ENCODE peak calls at places on chromosomes 2 and 18, in four cellular contexts. G is brain microvascular endothelial cell; U is CD8-positive, alpha-beta T cell; N is heart right ventricle. V is an unnamed sample.

GRCh38 chr2:30282721-30283120 is 51.4 kb downstream of the LBH start:
- DNase-seq in N (no peak), G (no peak), U (no peak), V (no peak)

GRCh38 chr2:45237850-45238542 is 228.7 kb upstream of the SIX2 start:
- DNase-seq in N (no peak), G (peak; percentile 98), U (no peak), V (no peak)

GRCh38 chr2:235279965-235280364 is 213.9 kb upstream of the AGAP1 start:
- DNase-seq in N (no peak), G (no peak), U (no peak), V (no peak)

GRCh38 chr2:134463726-134464076 is 209.8 kb downstream of the MGAT5 start:
- DNase-seq in N (no peak), U (no peak), G (no peak), V (no peak)

GRCh38 chr18:44870631-44871502 is 190.2 kb downstream of the SETBP1 start:
- DNase-seq in G (no peak), U (no peak), N (no peak), V (no peak)

GRCh38 chr2:40178171-40178778 is 273.6 kb downstream of the SLC8A1 start:
- DNase-seq in G (no peak), U (no peak), N (no peak), V (no peak)

GRCh38 chr2:186757009-186757408 is 63.1 kb downstream of the FAM171B start:
- DNase-seq in U (no peak), N (no peak), G (no peak), V (no peak)

GRCh38 chr2:133293544-133294270 is 274.6 kb downstream of the NCKAP5 start:
- DNase-seq in G (peak; percentile 68), U (no peak), N (no peak), V (no peak)

GRCh38 chr2:145601306-145601925 is 1081.5 kb upstream of the ZEB2 start:
- DNase-seq in G (no peak), U (no peak), N (no peak), V (no peak)

GRCh38 chr2:68548396-68548795 is 81.0 kb downstream of the APLF start:
- DNase-seq in U (no peak), N (no peak), G (no peak), V (no peak)

GRCh38 chr2:238875161-238875530 is 27.3 kb downstream of the TWIST2 start:
- DNase-seq in G (no peak), U (no peak), N (no peak), V (no peak)

GRCh38 chr2:3199660-3200345 is 177.8 kb downstream of the EIPR1 start:
- DNase-seq in N (no peak), G (no peak), U (no peak), V (no peak)

GRCh38 chr2:73983322-73984202 is 1.1 kb upstream of the TET3 start:
- DNase-seq in U (no peak), G (no peak), N (no peak), V (no peak)

GRCh38 chr18:7817596-7817995 is 250.5 kb downstream of the PTPRM start:
- DNase-seq in G (no peak), N (no peak), U (no peak), V (no peak)

GRCh38 chr18:7824970-7825369 is 257.9 kb downstream of the PTPRM start:
- DNase-seq in U (no peak), N (peak; percentile 84), G (no peak), V (no peak)

GRCh38 chr18:7821784-7822183 is 254.7 kb downstream of the PTPRM start:
- DNase-seq in G (no peak), N (no peak), U (no peak), V (no peak)

DNA sequence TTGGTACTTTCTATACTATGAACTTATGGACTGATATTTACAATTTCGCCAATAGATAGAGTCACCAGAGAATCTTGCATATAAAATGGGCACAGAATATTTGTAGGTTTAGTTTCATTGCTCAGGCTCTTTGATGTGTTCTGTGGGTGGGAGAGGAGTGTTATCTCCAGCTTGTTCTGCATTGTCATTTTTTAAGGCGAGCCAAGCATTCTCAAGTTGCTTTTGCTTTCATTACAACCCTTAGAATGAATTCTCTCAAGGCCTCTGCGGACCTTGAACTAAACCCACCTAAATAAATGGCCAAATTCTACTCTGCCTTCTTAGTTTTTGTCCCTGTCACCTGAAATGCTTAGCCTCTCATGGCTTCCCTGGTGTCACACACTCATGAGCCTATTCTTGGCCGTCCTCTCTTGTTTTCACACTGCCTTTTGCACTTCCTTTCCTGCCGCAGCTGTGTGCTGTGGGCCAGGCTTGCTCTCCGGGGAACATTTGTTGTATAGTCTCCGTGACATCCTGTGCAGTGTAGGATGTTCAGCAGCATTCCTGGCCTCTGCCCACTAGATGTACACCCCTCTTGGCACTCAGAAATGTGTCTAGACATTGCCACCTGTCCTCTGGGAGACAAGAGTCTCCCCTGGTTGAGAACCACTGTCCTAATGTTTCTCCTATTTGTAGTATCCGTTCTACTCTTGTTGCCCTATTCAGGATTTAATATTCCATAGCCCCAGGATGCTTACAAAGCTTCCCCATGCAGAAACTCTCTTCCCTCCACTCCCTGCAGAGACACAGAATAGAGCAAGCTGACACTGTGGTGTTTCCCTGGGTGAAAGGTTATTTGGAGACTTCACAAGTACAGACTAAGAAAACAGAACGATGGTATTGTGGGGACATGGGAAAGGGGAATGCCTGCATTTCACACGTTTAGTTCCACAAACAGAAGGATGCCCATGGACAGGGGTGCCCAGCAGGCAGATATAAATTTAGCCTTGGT is 255.6 kb downstream of the PTPRM start:
- DNase-seq in U (no peak), N (peak; percentile 51), G (peak; percentile 43), V (no peak)
- TF ChIP-seq CTCF in U (no peak), N (no peak), G (no peak), V (no peak)

DNA sequence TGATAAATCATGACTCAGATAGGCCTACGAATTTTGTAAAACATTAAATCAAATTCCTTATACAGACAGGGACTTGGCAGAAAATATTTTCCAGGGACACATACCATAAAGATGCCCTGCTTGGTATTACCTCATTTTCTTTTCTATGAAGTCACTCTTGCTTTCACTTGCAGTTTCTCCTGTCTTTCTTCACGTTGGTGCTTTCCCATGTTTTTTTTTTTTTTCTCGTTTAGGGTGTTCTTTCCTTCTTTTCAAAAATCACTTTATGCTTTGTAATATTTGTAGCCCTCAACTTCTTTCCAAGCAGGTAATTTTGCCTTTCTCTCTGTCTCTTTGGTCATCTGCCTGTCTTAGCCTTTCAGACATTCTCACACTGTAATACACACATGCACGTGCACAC is 40.7 kb downstream of the CDC42EP3 start:
- DNase-seq in G (no peak), U (no peak), N (no peak), V (no peak)
- TF ChIP-seq CTCF in G (no peak), U (no peak), N (no peak), V (no peak)

GRCh38 chr2:128027278-128027800 is 520 bp downstream of the SAP130 start:
- DNase-seq in N (peak; percentile 99), U (peak; percentile 97), G (peak; percentile 99), V (peak; percentile 77)

GRCh38 chr2:128028668-128029054 is 802 bp upstream of the SAP130 start:
- DNase-seq in G (no peak), U (no peak), N (no peak), V (no peak)

GRCh38 chr2:128026422-128027277 is 1.2 kb downstream of the SAP130 start:
- DNase-seq in N (no peak), G (no peak), U (no peak), V (no peak)

GRCh38 chr2:128032092-128032491 is 4.2 kb upstream of the SAP130 start:
- DNase-seq in U (no peak), N (no peak), G (no peak), V (no peak)

DNA sequence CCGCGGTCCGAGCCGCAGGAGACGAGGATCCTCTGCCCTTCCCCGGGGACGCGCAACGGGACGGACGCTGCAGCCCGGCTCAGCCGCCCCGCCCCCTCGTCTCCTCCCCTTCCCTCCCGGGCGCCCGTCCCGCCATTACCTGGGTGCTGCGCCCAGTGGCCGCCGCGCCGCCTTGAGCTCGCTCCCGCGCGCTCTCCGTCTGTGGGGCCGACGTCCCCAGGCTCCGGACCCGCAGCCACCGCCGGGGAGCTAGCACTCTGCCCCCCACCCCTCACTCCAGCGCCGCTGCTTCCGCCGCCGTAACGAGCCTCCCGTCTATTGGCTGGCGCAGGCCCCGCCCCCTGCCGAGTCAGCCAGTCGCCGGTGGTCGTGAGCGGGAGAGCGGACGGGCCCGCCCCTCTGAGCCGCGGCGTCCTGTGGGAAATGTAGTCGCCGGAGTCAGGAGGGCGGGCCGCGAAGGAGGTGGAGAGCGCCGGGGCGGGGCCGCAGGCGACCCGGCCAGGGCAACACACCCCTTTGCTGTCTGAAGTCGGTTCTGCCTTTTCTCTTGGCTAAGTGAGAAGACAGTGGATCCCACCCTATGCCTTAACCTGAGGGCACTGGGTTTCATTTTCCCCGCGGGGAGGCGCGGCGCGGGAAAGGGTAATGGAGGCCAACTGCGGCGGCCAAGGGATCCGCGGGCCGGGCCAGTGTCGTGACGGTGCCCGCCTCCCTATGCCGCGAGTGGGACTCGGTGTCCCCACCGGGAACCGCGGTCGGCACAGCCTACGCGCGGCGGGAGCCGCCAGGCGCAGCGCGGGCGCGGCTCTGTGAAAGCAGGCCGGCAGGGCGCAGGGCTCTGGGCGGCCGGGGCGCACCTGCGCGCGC is at the start of gene SAP130:
- DNase-seq in U (peak; percentile 98), N (peak; percentile 98), G (peak; percentile 95), V (peak; percentile 89)
- TF ChIP-seq CTCF in U (no peak), N (no peak), G (no peak), V (no peak)

GRCh38 chr2:9473308-9473984 is 905 bp upstream of the IAH1 start:
- DNase-seq in N (no peak), G (no peak), U (no peak), V (no peak)
- TF ChIP-seq CTCF in N (no peak), G (peak; percentile 29), U (peak; percentile 16), V (no peak)

DNA sequence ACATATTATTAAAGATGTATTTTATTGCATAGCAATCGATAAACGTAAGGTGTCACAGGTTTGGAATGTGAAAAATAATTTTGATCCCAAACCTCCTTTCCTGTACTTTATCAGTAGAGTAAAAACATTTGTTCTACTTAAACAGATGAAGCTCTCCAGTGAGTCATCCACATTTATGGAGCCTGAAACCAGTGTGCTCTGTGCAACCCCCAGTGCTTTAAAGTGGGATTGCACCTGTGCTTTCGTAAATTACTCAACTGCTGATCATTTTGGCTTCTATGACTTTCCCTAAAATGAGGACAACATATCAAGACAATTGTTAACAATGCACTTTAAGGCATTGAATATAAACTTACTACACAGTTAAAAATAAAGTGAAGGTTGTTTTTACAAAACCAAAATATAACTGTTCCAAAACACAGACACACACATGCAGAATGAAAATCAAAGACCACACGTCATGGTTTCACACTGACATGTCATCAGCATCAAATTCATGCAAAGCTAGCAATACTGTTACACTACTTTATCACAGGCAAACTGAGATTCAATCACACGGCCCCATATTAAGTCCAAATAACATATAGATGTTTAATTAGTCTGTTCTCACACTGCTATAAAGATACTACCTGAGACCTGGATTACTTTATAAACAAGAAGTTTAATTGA is 9.7 kb downstream of the TMEM18 start:
- DNase-seq in U (no peak), N (no peak), G (peak; percentile 57), V (no peak)
- TF ChIP-seq CTCF in U (peak; percentile 60), N (no peak), G (peak; percentile 78), V (peak; percentile 1)

V was measured in D721Med.